ENCODE peak calls at places on chromosomes 16 and 17, in four cellular contexts. T is ovary; O is WERI-Rb-1; F is CD4-positive, alpha-beta T cell. E is an unnamed sample.

GRCh38 chr17:6698004-6698403 is 15.2 kb downstream of the SLC13A5 start:
- DNase-seq in T (no peak), O (no peak), F (no peak), E (no peak)

GRCh38 chr16:53090591-53091507 is 36.1 kb downstream of the CHD9 start:
- DNase-seq in T (peak; percentile 98), O (no peak), F (no peak), E (peak; percentile 83)

GRCh38 chr16:1899641-1900451 is 18.4 kb downstream of the HS3ST6 start:
- DNase-seq in T (no peak), O (no peak), F (no peak), E (no peak)

GRCh38 chr17:80117491-80118401 is 16.4 kb downstream of the GAA start:
- DNase-seq in T (no peak), O (peak; percentile 11), F (no peak), E (no peak)

GRCh38 chr17:70544307-70544706 is 375.0 kb downstream of the KCNJ2 start:
- DNase-seq in T (no peak), O (no peak), F (no peak), E (no peak)

GRCh38 chr17:61404702-61405046 is 5.0 kb downstream of the TBX2 start:
- DNase-seq in T (peak; percentile 27), O (no peak), F (no peak), E (no peak)

GRCh38 chr16:76532188-76532973 is 255.2 kb downstream of the CNTNAP4 start:
- DNase-seq in T (no peak), O (no peak), F (no peak), E (no peak)

GRCh38 chr16:86080131-86080875 is 181.3 kb downstream of the IRF8 start:
- DNase-seq in T (no peak), O (no peak), F (no peak), E (no peak)

GRCh38 chr16:57380671-57381462 is 8.6 kb downstream of the CX3CL1 start:
- DNase-seq in T (peak; percentile 45), O (no peak), F (no peak), E (no peak)

GRCh38 chr17:7173687-7174602 is 5.2 kb downstream of the ASGR1 start:
- DNase-seq in T (peak; percentile 69), O (no peak), F (peak; percentile 32), E (peak; percentile 12)

DNA sequence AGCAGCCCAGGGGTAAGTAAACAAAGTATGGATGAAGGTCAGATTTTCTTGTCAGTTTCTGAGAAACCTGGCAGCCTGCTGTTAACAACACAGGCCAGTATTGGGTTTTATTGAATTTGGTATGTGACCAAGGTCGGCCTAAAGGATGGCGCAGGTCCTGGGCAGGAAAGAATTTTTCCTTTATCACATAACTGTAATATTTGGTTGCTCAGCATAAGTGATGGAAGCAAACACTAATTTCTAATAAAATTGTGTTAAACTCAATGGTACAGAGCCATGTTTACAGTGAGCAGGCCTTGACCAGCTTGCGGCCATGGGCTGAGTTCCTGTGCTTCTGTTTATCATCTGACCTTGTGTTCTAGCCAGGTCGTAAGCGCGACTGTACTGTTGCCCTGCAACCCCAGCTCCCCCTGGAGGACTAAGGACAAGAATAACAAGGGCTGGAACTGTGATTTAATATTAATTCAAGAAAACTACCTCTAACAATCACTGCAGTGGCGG is 10.5 kb downstream of the POLDIP2 start:
- DNase-seq in T (peak; percentile 76), O (peak; percentile 37), F (no peak), E (no peak)
- H3K27ac ChIP-seq in T (peak overlapping the region; percentile 69), O (no peak overlapping the region), F (no peak overlapping the region), E (no peak overlapping the region)

DNA sequence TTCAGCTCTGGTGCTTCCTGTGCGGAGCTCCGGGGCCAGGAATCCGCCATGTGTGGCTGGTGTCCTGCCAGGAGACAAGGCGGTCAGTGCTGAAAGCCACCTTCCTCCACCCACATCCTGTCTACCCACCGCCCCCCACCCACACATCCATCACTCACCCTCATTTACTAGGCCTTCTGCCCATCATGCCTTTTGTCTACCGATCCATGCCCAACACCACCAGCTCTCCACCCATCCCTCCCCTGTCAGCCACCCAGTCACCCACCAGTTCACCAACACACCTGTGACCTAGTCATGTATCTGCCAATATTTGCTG is 241.4 kb downstream of the KATNIP start:
- DNase-seq in T (no peak), O (no peak), F (no peak), E (no peak)
- H3K27ac ChIP-seq in T (no peak overlapping the region), O (no peak overlapping the region), F (no peak overlapping the region), E (no peak overlapping the region)

DNA sequence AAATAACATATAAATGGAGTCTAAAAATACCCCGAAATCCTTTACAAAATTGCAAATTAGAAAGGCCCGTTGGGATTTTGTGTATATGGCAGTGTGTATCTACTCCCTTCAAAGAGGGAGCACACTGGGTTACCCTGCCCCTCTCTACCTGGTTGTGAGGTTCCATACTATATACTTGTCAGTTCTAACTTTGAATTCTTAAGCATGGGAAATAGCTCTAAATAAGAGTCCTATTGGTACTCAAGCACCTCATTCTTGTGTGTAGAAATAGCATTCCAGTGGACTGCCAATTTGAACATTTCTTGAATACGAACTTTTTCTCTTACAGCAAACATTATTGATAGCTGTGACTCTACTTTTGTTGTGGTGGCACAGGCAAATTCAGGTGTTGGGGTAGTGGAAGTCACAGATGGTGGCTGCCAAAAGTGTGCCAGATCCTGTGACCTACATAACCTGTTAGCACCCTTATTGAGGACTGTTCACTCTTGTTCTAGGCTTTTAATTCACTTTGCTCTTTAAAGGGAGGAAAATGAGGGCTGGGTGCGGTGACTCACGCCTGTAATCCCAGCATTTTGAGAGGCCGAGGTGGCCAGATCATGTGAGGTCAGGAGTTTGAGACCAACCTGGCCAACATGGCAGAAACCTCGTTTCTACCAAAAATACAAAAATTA is 16.1 kb downstream of the ESRP2 start:
- DNase-seq in T (no peak), O (no peak), F (no peak), E (no peak)
- H3K27ac ChIP-seq in T (no peak overlapping the region), O (no peak overlapping the region), F (peak overlapping the region; percentile 35), E (peak overlapping the region; percentile 49)

GRCh38 chr17:1907818-1908698 is 78.3 kb downstream of the RPA1 start:
- DNase-seq in T (peak; percentile 45), O (peak; percentile 88), F (no peak), E (no peak)
- H3K27ac ChIP-seq in T (no peak overlapping the region), O (peak overlapping the region; percentile 52), F (no peak overlapping the region), E (no peak overlapping the region)

DNA sequence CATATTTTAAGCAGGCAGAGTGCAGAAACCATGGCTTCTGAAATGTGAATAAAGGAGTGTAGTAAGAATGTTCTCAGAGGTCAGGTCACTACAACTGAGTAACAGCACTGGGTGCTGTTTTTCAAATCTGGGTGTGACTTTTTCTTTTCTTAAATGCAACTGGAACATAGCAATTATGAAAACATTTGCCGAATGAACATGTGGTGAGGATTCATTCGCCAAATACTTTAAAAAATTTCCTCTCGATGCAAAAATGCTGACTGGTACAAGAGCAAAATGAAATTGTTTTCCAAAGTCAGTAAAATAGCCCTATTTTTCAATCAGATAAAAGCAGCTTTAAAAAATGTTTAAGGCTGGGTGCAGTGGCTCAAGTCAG is 18.6 kb downstream of the ZDHHC7 start:
- DNase-seq in T (no peak), O (no peak), F (no peak), E (no peak)
- H3K27ac ChIP-seq in T (no peak overlapping the region), O (no peak overlapping the region), F (no peak overlapping the region), E (no peak overlapping the region)

DNA sequence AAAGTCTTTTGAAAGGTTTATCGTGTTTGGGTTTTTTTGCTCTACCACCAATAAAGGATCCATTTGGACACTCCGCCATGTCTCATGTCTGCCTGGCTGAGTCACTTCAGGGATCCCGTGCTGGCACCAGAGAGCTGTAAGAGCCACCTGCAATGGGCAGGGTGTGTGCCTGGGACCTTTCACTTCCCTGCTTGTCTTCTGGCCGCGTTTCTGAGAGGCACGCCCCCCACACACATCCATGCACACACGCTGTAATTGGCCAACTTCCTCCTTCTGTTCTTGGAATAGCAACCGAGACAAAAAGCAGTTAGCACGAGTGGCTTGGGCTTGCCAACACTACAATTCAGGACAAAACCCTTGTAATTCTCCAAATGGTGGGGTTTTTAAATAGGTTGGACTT is 9.8 kb upstream of the SOST start:
- DNase-seq in T (no peak), O (no peak), F (no peak), E (no peak)
- H3K27ac ChIP-seq in T (no peak overlapping the region), O (no peak overlapping the region), F (no peak overlapping the region), E (no peak overlapping the region)

DNA sequence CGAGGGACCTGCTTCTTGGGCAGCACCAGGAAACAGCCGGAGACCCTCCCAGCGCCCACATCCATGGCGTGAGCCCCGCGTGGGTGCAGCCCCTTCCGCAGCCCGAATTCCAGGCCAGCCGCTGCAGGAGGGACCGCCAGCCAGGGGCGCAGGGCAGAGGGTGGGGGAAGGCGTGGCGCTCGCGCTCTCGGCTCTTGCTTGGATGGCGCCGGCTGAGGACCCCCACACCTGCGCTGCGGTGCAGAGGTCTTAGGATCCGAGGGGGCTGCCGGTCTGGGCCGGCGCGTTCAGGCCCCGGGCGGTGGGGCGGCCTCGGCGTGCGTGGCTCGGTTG is 28.8 kb downstream of the ACTG1 start:
- DNase-seq in T (no peak), O (no peak), F (no peak), E (no peak)
- H3K27ac ChIP-seq in T (no peak overlapping the region), O (peak overlapping the region; percentile 90), F (no peak overlapping the region), E (no peak overlapping the region)

DNA sequence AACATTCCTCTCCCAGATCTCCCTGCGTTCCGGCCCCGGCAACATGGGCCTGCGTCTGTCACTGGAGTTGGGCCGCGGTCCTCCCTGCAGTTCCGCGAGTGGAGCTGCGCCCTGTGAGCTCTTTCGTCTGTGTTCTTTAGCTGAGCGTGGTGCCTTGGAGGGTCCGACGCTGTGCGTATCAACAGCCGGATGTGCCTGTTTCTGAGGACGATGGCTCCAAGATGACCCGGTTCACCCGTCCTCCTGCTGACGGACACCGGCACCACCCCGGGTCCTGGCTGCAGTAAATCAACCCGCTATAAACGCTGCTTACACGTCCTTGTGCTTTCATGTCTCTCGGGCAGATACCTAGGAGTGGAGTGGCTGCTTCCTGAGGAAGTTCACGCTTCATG is 44.8 kb upstream of the GNG13 start:
- DNase-seq in T (no peak), O (no peak), F (no peak), E (no peak)
- H3K27ac ChIP-seq in T (no peak overlapping the region), O (no peak overlapping the region), F (no peak overlapping the region), E (no peak overlapping the region)

DNA sequence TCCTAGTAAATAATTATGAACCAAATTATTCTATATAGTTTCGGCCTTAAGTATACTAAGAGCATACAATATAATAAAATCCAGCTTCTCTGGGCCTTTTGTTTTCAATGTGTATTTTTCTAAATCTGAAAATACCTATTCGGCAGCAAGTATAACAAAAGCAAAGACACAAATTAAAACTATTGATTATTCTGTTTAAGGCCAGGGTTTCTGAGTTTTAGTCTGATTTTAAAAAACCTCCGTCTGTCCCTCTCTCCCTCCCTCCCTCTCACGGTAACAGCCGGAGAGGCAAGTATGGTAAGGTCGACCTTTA is 1.5 kb downstream of the TOB1 start:
- DNase-seq in T (no peak), O (no peak), F (no peak), E (no peak)
- H3K27ac ChIP-seq in T (peak overlapping the region; percentile 98), O (peak overlapping the region; percentile 94), F (no peak overlapping the region), E (peak overlapping the region; percentile 97)